ENCODE peak calls at places on chromosome 7, in seven cellular contexts. O, L, I, P, H, S and C are unnamed samples.

GRCh38 chr7:17546206-17546998 is 247.9 kb downstream of the AHR start:
- DNase-seq in O (no peak), L (no peak), I (no peak), P (no peak), H (no peak), S (no peak), C (no peak)

GRCh38 chr7:22876986-22877729 is 54.5 kb upstream of the TOMM7 start:
- DNase-seq in O (no peak), L (no peak), I (no peak), P (no peak), H (no peak), S (no peak), C (no peak)

GRCh38 chr7:39554583-39555140 is 11.5 kb upstream of the YAE1 start:
- DNase-seq in O (no peak), L (no peak), I (no peak), P (no peak), H (no peak), S (no peak), C (no peak)

GRCh38 chr7:138546064-138546619 is 86.1 kb downstream of the TRIM24 start:
- DNase-seq in O (no peak), L (no peak), I (no peak), P (no peak), H (no peak), S (no peak), C (no peak)

GRCh38 chr7:25842201-25842726 is 309.7 kb upstream of the NFE2L3 start:
- DNase-seq in O (no peak), L (no peak), I (no peak), P (no peak), H (no peak), S (no peak), C (no peak)

GRCh38 chr7:47584128-47584865 is 2.4 kb upstream of the TNS3 start:
- DNase-seq in O (no peak), L (no peak), I (no peak), P (no peak), H (no peak), S (no peak), C (peak; percentile 76)

GRCh38 chr7:111980721-111981120 is 225.5 kb downstream of the DOCK4 start:
- DNase-seq in O (no peak), L (no peak), I (no peak), P (no peak), H (no peak), S (no peak), C (no peak)

GRCh38 chr7:121000091-121000983 is 11.8 kb downstream of the CPED1 start:
- DNase-seq in O (no peak), L (no peak), I (no peak), P (no peak), H (no peak), S (no peak), C (no peak)

GRCh38 chr7:64183126-64183742 is 23.8 kb upstream of the ZNF735 start:
- DNase-seq in O (no peak), L (no peak), I (peak; percentile 52), P (no peak), H (no peak), S (peak; percentile 7), C (no peak)

GRCh38 chr7:46565257-46565656 is 644.2 kb upstream of the IGFBP3 start:
- DNase-seq in O (no peak), L (no peak), I (no peak), P (no peak), H (no peak), S (peak; percentile 42), C (no peak)

GRCh38 chr7:2681954-2682799 is 5.8 kb upstream of the AMZ1 start:
- DNase-seq in O (no peak), L (no peak), I (no peak), P (no peak), H (no peak), S (no peak), C (no peak)

GRCh38 chr7:52107355-52107754 is 790.7 kb upstream of the COBL start:
- DNase-seq in O (no peak), L (no peak), I (no peak), P (no peak), H (no peak), S (no peak), C (no peak)

GRCh38 chr7:64625114-64626082 is 40.5 kb upstream of the ZNF107 start:
- DNase-seq in O (no peak), L (no peak), I (no peak), P (no peak), H (no peak), S (no peak), C (no peak)

GRCh38 chr7:106484562-106484961 is 176.4 kb downstream of the CCDC71L start:
- DNase-seq in O (no peak), L (peak; percentile 62), I (no peak), P (no peak), H (no peak), S (no peak), C (no peak)

GRCh38 chr7:99268361-99268908 is 4.2 kb upstream of the MYH16 start:
- DNase-seq in O (no peak), L (no peak), I (no peak), P (no peak), H (no peak), S (no peak), C (no peak)

GRCh38 chr7:11436773-11437524 is 395.0 kb downstream of the THSD7A start:
- DNase-seq in O (no peak), L (no peak), I (no peak), P (no peak), H (no peak), S (no peak), C (no peak)

GRCh38 chr7:44101966-44102845 is 1.9 kb upstream of the AEBP1 start:
- DNase-seq in O (no peak), L (peak; percentile 85), I (no peak), P (no peak), H (peak; percentile 85), S (no peak), C (peak; percentile 96)

DNA sequence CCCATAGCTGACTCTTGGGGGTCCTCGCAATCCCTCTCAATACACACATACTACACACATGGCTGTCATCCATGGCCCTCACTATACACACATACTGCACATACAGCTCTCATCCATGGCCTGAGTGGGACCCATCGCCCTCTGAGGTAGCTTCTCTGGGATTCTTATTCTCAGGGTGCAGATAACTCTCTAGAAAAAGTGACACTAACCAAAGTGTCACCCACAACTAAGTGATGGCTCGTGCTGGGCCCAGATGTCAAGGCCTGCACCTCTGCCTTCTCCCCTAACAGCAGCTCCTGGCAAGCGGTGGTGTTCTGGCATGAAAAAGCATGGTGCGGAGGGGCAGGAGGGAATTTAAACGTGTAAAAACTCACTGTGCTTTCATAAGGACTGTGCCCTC is 62.7 kb upstream of the ZPBP start:
- DNase-seq in O (no peak), L (no peak), I (no peak), P (no peak), H (no peak), S (no peak), C (no peak)
- H3K27ac ChIP-seq in O (no peak overlapping the region), L (no peak overlapping the region), I (no peak overlapping the region), P (no peak overlapping the region), H (no peak overlapping the region), S (no peak overlapping the region), C (no peak overlapping the region)

GRCh38 chr7:77908664-77909063 is 110.1 kb downstream of the PHTF2 start:
- DNase-seq in O (no peak), L (no peak), I (no peak), P (no peak), H (no peak), S (no peak), C (no peak)

GRCh38 chr7:77904252-77904651 is 105.7 kb downstream of the PHTF2 start:
- DNase-seq in O (no peak), L (no peak), I (no peak), P (no peak), H (no peak), S (no peak), C (no peak)

GRCh38 chr7:77907281-77907680 is 108.7 kb downstream of the PHTF2 start:
- DNase-seq in O (no peak), L (no peak), I (no peak), P (no peak), H (no peak), S (no peak), C (no peak)

GRCh38 chr7:77903597-77903996 is 105.0 kb downstream of the PHTF2 start:
- DNase-seq in O (no peak), L (no peak), I (no peak), P (no peak), H (no peak), S (no peak), C (no peak)
- TF ChIP-seq CTCF in O (peak; percentile 22), L (no peak), I (peak; percentile 53), P (no peak), H (no peak), S (peak; percentile 28), C (no peak)

DNA sequence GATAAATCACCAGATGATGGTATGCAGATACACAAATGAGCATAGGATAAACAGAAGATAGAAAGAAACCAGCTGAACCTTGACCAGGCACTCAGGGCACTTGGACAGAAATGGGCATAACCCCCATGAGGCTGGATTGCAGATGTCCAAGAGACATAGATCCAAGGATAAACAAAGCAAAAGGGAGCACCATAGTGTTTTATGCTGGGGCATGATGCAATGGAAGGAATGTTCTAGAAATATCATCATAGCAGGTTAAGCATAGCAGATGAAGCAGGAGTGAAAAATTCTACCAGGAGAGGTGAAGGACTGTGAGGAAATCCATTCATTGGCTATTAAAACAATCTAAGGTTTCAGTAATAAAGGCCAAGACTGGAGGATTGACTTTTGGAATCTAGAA is 70.5 kb upstream of the TES start:
- DNase-seq in O (no peak), L (no peak), I (no peak), P (no peak), H (no peak), S (no peak), C (no peak)
- H3K4me3 ChIP-seq in O (no peak overlapping the region), L (no peak overlapping the region), I (no peak overlapping the region), P (no peak overlapping the region), H (no peak overlapping the region), S (no peak overlapping the region), C (no peak overlapping the region)

GRCh38 chr7:30594055-30594539 is 581 bp upstream of the GARS1 start:
- DNase-seq in O (peak; percentile 22), L (peak; percentile 29), I (peak; percentile 70), P (peak; percentile 2), H (no peak), S (peak; percentile 32), C (peak; percentile 74)

GRCh38 chr7:30595461-30596042 is 874 bp downstream of the GARS1 start:
- DNase-seq in O (no peak), L (no peak), I (no peak), P (no peak), H (no peak), S (no peak), C (no peak)

GRCh38 chr7:30596721-30597120 is 2.0 kb downstream of the GARS1 start:
- DNase-seq in O (no peak), L (no peak), I (no peak), P (no peak), H (no peak), S (no peak), C (no peak)

GRCh38 chr7:30594540-30595460 is at the start of gene GARS1:
- DNase-seq in O (peak; percentile 90), L (peak; percentile 85), I (peak; percentile 91), P (peak; percentile 81), H (peak; percentile 93), S (peak; percentile 87), C (peak; percentile 91)

GRCh38 chr7:30596043-30596641 is 1.5 kb downstream of the GARS1 start:
- DNase-seq in O (no peak), L (no peak), I (no peak), P (no peak), H (no peak), S (peak; percentile 26), C (no peak)
- H3K27ac ChIP-seq in O (no peak overlapping the region), L (peak overlapping the region; percentile 93), I (no peak overlapping the region), P (peak overlapping the region; percentile 93), H (no peak overlapping the region), S (peak overlapping the region; percentile 83), C (peak overlapping the region; percentile 97)